ENCODE peak calls at places on chromosomes 2 and 18, in nine cellular contexts. One of them, this sample, is unnamed.

GRCh38 chr2:97936199-97936598 is 59.5 kb downstream of the TMEM131 start:
- DNase-seq in stomach: no peak
- DNase-seq in heart left ventricle: no peak
- DNase-seq in NB4: no peak
- DNase-seq in spleen: peak; percentile 74
- DNase-seq in prostate gland: no peak
- DNase-seq in lower leg skin: no peak
- DNase-seq in esophagus squamous epithelium: no peak
- DNase-seq in tibial nerve: no peak
- DNase-seq in this sample: no peak

GRCh38 chr2:116874021-116874420 is 940.5 kb upstream of the DDX18 start:
- DNase-seq in tibial nerve: no peak
- DNase-seq in esophagus squamous epithelium: no peak
- DNase-seq in heart left ventricle: no peak
- DNase-seq in prostate gland: no peak
- DNase-seq in NB4: no peak
- DNase-seq in spleen: peak; percentile 39
- DNase-seq in lower leg skin: no peak
- DNase-seq in stomach: no peak
- DNase-seq in this sample: no peak

GRCh38 chr18:70493461-70493860 is 204.6 kb downstream of the SOCS6 start:
- DNase-seq in heart left ventricle: no peak
- DNase-seq in NB4: no peak
- DNase-seq in tibial nerve: no peak
- DNase-seq in prostate gland: no peak
- DNase-seq in stomach: no peak
- DNase-seq in spleen: no peak
- DNase-seq in lower leg skin: no peak
- DNase-seq in esophagus squamous epithelium: no peak
- DNase-seq in this sample: no peak

GRCh38 chr2:173969886-173970285 is 4.7 kb upstream of the SP3 start:
- DNase-seq in lower leg skin: no peak
- DNase-seq in spleen: no peak
- DNase-seq in heart left ventricle: no peak
- DNase-seq in stomach: no peak
- DNase-seq in tibial nerve: no peak
- DNase-seq in esophagus squamous epithelium: no peak
- DNase-seq in prostate gland: no peak
- DNase-seq in NB4: no peak
- DNase-seq in this sample: no peak

GRCh38 chr18:35215026-35215425 is 25.8 kb upstream of the ZNF397 start:
- DNase-seq in tibial nerve: no peak
- DNase-seq in stomach: no peak
- DNase-seq in prostate gland: no peak
- DNase-seq in spleen: no peak
- DNase-seq in esophagus squamous epithelium: no peak
- DNase-seq in heart left ventricle: no peak
- DNase-seq in NB4: no peak
- DNase-seq in lower leg skin: no peak
- DNase-seq in this sample: no peak

GRCh38 chr2:197806317-197806633 is 1.9 kb downstream of the PLCL1 start:
- DNase-seq in prostate gland: no peak
- DNase-seq in spleen: no peak
- DNase-seq in stomach: no peak
- DNase-seq in lower leg skin: no peak
- DNase-seq in esophagus squamous epithelium: no peak
- DNase-seq in tibial nerve: no peak
- DNase-seq in NB4: peak; percentile 23
- DNase-seq in heart left ventricle: no peak
- DNase-seq in this sample: no peak

GRCh38 chr18:57748770-57749603 is 54.1 kb downstream of the ATP8B1 start:
- DNase-seq in prostate gland: peak; percentile 54
- DNase-seq in tibial nerve: no peak
- DNase-seq in lower leg skin: no peak
- DNase-seq in esophagus squamous epithelium: no peak
- DNase-seq in heart left ventricle: no peak
- DNase-seq in NB4: peak; percentile 66
- DNase-seq in stomach: peak; percentile 42
- DNase-seq in spleen: no peak
- DNase-seq in this sample: no peak

GRCh38 chr2:222837643-222838056 is 23.2 kb upstream of the ACSL3 start:
- DNase-seq in heart left ventricle: no peak
- DNase-seq in tibial nerve: no peak
- DNase-seq in prostate gland: peak; percentile 69
- DNase-seq in lower leg skin: no peak
- DNase-seq in NB4: no peak
- DNase-seq in spleen: no peak
- DNase-seq in stomach: no peak
- DNase-seq in esophagus squamous epithelium: no peak
- DNase-seq in this sample: no peak

GRCh38 chr2:95075440-95075885 is 46.1 kb downstream of the MRPS5 start:
- DNase-seq in lower leg skin: no peak
- DNase-seq in NB4: no peak
- DNase-seq in tibial nerve: no peak
- DNase-seq in heart left ventricle: no peak
- DNase-seq in esophagus squamous epithelium: no peak
- DNase-seq in spleen: no peak
- DNase-seq in stomach: no peak
- DNase-seq in prostate gland: no peak
- DNase-seq in this sample: no peak

GRCh38 chr2:237939251-237939650 is 27.6 kb upstream of the UBE2F start:
- DNase-seq in prostate gland: no peak
- DNase-seq in esophagus squamous epithelium: no peak
- DNase-seq in lower leg skin: no peak
- DNase-seq in tibial nerve: no peak
- DNase-seq in NB4: no peak
- DNase-seq in spleen: no peak
- DNase-seq in stomach: no peak
- DNase-seq in heart left ventricle: no peak
- DNase-seq in this sample: no peak

GRCh38 chr2:26243643-26244478 is 571 bp downstream of the HADHA start:
- DNase-seq in lower leg skin: peak; percentile 83
- DNase-seq in tibial nerve: no peak
- DNase-seq in esophagus squamous epithelium: no peak
- DNase-seq in heart left ventricle: no peak
- DNase-seq in NB4: peak; percentile 77
- DNase-seq in spleen: no peak
- DNase-seq in prostate gland: no peak
- DNase-seq in stomach: peak; percentile 35
- DNase-seq in this sample: no peak

GRCh38 chr2:230924470-230925341 is at the start of gene GPR55:
- DNase-seq in lower leg skin: peak; percentile 82
- DNase-seq in heart left ventricle: peak; percentile 15
- DNase-seq in tibial nerve: no peak
- DNase-seq in stomach: peak; percentile 24
- DNase-seq in esophagus squamous epithelium: no peak
- DNase-seq in NB4: peak; percentile 83
- DNase-seq in spleen: peak; percentile 77
- DNase-seq in prostate gland: no peak
- DNase-seq in this sample: no peak

GRCh38 chr2:177031435-177032222 is 181.0 kb upstream of the HNRNPA3 start:
- DNase-seq in spleen: no peak
- DNase-seq in prostate gland: no peak
- DNase-seq in heart left ventricle: no peak
- DNase-seq in NB4: no peak
- DNase-seq in lower leg skin: no peak
- DNase-seq in esophagus squamous epithelium: no peak
- DNase-seq in stomach: no peak
- DNase-seq in tibial nerve: no peak
- DNase-seq in this sample: no peak

GRCh38 chr2:166057363-166058169 is 70.3 kb downstream of the SCN1A start:
- DNase-seq in esophagus squamous epithelium: no peak
- DNase-seq in lower leg skin: no peak
- DNase-seq in tibial nerve: no peak
- DNase-seq in heart left ventricle: no peak
- DNase-seq in spleen: no peak
- DNase-seq in NB4: peak; percentile 31
- DNase-seq in prostate gland: no peak
- DNase-seq in stomach: no peak
- DNase-seq in this sample: no peak

DNA sequence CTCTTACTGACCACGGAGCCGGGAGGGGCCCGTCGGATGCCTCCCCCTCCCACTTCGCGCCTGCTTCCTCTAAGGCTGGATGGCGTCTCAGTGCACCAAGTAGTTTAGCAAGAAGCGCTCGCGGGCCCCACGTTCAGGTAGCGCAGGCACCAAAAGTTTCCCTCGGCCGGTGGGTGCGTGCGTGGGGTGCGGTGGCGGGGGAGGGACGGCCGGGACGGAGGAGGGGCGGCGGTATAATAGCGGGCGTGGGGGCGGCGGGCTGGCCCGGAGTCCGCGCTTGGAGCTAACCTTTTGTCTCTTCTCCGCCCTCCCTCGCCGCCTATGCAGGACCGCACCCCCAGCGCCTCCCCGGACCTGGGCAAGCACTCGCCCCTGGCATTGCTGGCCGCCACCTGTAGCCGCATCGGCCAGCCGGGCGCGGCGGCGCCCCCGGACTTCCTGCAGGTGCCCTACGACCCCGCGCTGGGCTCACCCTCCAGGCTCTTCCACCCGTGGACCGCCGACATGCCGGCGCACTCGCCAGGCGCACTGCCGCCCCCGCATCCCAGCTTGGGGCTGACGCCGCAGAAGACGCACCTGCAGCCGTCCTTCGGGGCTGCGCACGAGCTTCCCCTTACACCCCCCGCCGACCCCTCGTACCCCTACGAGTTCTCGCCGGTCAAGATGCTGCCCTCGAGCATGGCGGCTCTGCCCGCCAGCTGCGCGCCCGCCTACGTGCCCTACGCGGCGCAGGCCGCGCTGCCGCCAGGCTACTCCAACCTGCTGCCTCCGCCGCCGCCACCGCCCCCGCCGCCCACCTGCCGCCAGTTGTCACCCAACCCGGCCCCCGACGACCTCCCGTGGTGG is 1.0 kb downstream of the SP5 start:
- DNase-seq in prostate gland: no peak
- DNase-seq in lower leg skin: no peak
- DNase-seq in stomach: peak; percentile 52
- DNase-seq in NB4: peak; percentile 56
- DNase-seq in spleen: no peak
- DNase-seq in heart left ventricle: no peak
- DNase-seq in tibial nerve: no peak
- DNase-seq in esophagus squamous epithelium: no peak
- DNase-seq in this sample: no peak
- H3K4me3 ChIP-seq in prostate gland: peak overlapping the region; percentile 44
- H3K4me3 ChIP-seq in lower leg skin: peak overlapping the region; percentile 7
- H3K4me3 ChIP-seq in stomach: peak overlapping the region; percentile 53
- H3K4me3 ChIP-seq in NB4: no peak overlapping the region
- H3K4me3 ChIP-seq in spleen: peak overlapping the region; percentile 55
- H3K4me3 ChIP-seq in heart left ventricle: peak overlapping the region; percentile 55
- H3K4me3 ChIP-seq in tibial nerve: peak overlapping the region; percentile 60
- H3K4me3 ChIP-seq in esophagus squamous epithelium: peak overlapping the region; percentile 48
- H3K4me3 ChIP-seq in this sample: peak overlapping the region; percentile 18

DNA sequence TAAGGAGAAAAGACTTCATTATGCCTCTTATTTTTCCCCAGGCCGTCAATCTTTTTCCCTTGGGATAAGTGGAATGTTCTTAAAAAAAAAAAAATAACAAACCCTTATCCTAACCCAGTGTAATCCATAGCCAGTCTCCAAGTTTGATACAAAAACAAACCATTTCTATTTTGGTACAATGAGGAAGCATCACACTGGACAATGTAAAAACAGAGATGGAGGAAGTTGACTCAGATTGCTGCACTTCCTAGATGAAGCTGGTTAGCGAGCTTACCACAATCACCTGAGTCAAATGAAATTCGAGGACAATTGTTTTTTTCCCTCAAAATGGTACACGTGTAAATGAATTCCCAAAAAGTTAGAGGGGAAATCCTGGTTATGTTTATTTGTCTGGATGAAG is 259.7 kb downstream of the TCF4 start:
- DNase-seq in heart left ventricle: no peak
- DNase-seq in esophagus squamous epithelium: no peak
- DNase-seq in prostate gland: no peak
- DNase-seq in stomach: no peak
- DNase-seq in tibial nerve: no peak
- DNase-seq in NB4: no peak
- DNase-seq in lower leg skin: no peak
- DNase-seq in spleen: no peak
- DNase-seq in this sample: no peak
- TF ChIP-seq POLR2A in heart left ventricle: no peak
- TF ChIP-seq POLR2A in esophagus squamous epithelium: no peak
- TF ChIP-seq POLR2A in prostate gland: no peak
- TF ChIP-seq POLR2A in stomach: no peak
- TF ChIP-seq POLR2A in tibial nerve: no peak
- TF ChIP-seq POLR2A in NB4: no peak
- TF ChIP-seq POLR2A in lower leg skin: no peak
- TF ChIP-seq POLR2A in spleen: no peak
- TF ChIP-seq POLR2A in this sample: no peak

GRCh38 chr2:38744399-38744780 is 6.8 kb downstream of the SRSF7 start:
- DNase-seq in lower leg skin: no peak
- DNase-seq in esophagus squamous epithelium: no peak
- DNase-seq in tibial nerve: no peak
- DNase-seq in heart left ventricle: no peak
- DNase-seq in prostate gland: no peak
- DNase-seq in stomach: no peak
- DNase-seq in spleen: no peak
- DNase-seq in NB4: no peak
- DNase-seq in this sample: no peak
- H3K4me3 ChIP-seq in lower leg skin: no peak overlapping the region
- H3K4me3 ChIP-seq in esophagus squamous epithelium: no peak overlapping the region
- H3K4me3 ChIP-seq in tibial nerve: no peak overlapping the region
- H3K4me3 ChIP-seq in heart left ventricle: no peak overlapping the region
- H3K4me3 ChIP-seq in prostate gland: no peak overlapping the region
- H3K4me3 ChIP-seq in stomach: no peak overlapping the region
- H3K4me3 ChIP-seq in spleen: no peak overlapping the region
- H3K4me3 ChIP-seq in NB4: no peak overlapping the region
- H3K4me3 ChIP-seq in this sample: no peak overlapping the region

DNA sequence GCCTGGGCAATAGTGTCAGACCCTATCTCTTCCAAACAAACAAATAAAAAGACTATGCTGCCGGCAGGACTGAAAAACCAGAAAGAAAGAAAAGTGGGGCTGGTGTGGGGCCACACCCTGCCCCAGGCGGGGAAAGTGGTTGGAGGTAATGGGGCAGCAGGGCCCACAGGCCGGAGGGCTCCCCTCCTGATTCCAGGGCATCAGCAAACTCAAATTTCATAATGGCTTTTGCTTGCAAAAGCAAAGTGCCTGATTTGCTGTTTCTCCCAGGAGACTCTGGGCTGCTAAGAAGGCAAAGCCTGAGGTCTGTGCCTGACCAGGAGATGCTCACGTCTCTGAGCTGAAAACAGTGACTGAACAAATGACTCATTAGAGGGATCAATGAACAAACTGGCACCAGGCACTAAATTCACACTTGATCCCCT is 121.9 kb downstream of the HDAC4 start:
- DNase-seq in spleen: peak; percentile 64
- DNase-seq in NB4: peak; percentile 77
- DNase-seq in tibial nerve: no peak
- DNase-seq in prostate gland: no peak
- DNase-seq in esophagus squamous epithelium: no peak
- DNase-seq in stomach: no peak
- DNase-seq in lower leg skin: peak; percentile 83
- DNase-seq in heart left ventricle: peak; percentile 9
- DNase-seq in this sample: no peak
- TF ChIP-seq POLR2A in spleen: no peak
- TF ChIP-seq POLR2A in NB4: no peak
- TF ChIP-seq POLR2A in tibial nerve: no peak
- TF ChIP-seq POLR2A in prostate gland: no peak
- TF ChIP-seq POLR2A in esophagus squamous epithelium: no peak
- TF ChIP-seq POLR2A in stomach: no peak
- TF ChIP-seq POLR2A in lower leg skin: no peak
- TF ChIP-seq POLR2A in heart left ventricle: no peak
- TF ChIP-seq POLR2A in this sample: no peak